ENCODE peak calls at places on chromosomes 12 and 14, in six cellular contexts. Q is GM12878, I is IMR-90, Y is K562, F is A549, Z is HepG2. N is an unnamed sample.
A peak's percentile ranks its signal among the peaks of the same experiment; 100 is the strongest.

GRCh38 chr12:6867407-6868210 is at the start of gene TPI1:
- DNase-seq in Q (peak; percentile 23), I (peak; percentile 74), Y (peak; percentile 79), F (peak; percentile 77), Z (peak; percentile 39), N (peak; percentile 98)

GRCh38 chr12:27048822-27049752 is 26.7 kb downstream of the MED21 start:
- DNase-seq in Q (no peak), I (peak; percentile 91), Y (peak; percentile 19), F (no peak), Z (no peak), N (no peak)

GRCh38 chr12:113831486-113831885 is 134.6 kb downstream of the RBM19 start:
- DNase-seq in Q (no peak), I (no peak), Y (no peak), F (no peak), Z (no peak), N (no peak)

GRCh38 chr12:123269395-123269892 is 2.2 kb downstream of the CDK2AP1 start:
- DNase-seq in Q (no peak), I (peak; percentile 61), Y (peak; percentile 48), F (no peak), Z (peak; percentile 30), N (peak; percentile 95)

GRCh38 chr12:47377414-47378221 is 297.9 kb upstream of the AMIGO2 start:
- DNase-seq in Q (no peak), I (peak; percentile 100), Y (peak; percentile 16), F (peak; percentile 90), Z (no peak), N (no peak)

GRCh38 chr14:68444449-68445168 is 348.3 kb downstream of the ZFP36L1 start:
- DNase-seq in Q (no peak), I (peak; percentile 46), Y (no peak), F (no peak), Z (peak; percentile 20), N (no peak)

GRCh38 chr12:99121476-99121965 is 476.4 kb downstream of the APAF1 start:
- DNase-seq in Q (no peak), I (no peak), Y (no peak), F (no peak), Z (no peak), N (no peak)

GRCh38 chr12:80400591-80400991 is 43.4 kb upstream of the PTPRQ start:
- DNase-seq in Q (no peak), I (no peak), Y (no peak), F (no peak), Z (no peak), N (peak; percentile 10)

GRCh38 chr12:95218852-95219171 is 1.2 kb downstream of the VEZT start:
- DNase-seq in Q (no peak), I (no peak), Y (no peak), F (peak; percentile 31), Z (no peak), N (no peak)

GRCh38 chr14:90900712-90901111 is 84.5 kb upstream of the TTC7B start:
- DNase-seq in Q (no peak), I (peak; percentile 19), Y (no peak), F (no peak), Z (no peak), N (no peak)

GRCh38 chr12:51269174-51270066 is 795 bp downstream of the SMAGP start:
- DNase-seq in Q (no peak), I (no peak), Y (no peak), F (peak; percentile 76), Z (peak; percentile 54), N (peak; percentile 85)

GRCh38 chr14:105866841-105867321 is 340.5 kb downstream of the TMEM121 start:
- DNase-seq in Q (no peak), I (no peak), Y (no peak), F (no peak), Z (no peak), N (no peak)

GRCh38 chr12:131950182-131950913 is 606 bp downstream of the EP400 start:
- DNase-seq in Q (no peak), I (no peak), Y (peak; percentile 79), F (no peak), Z (no peak), N (peak; percentile 79)

GRCh38 chr12:91854725-91855124 is 290.9 kb downstream of the BTG1 start:
- DNase-seq in Q (no peak), I (peak; percentile 40), Y (no peak), F (no peak), Z (no peak), N (no peak)

GRCh38 chr12:49945394-49946080 is 5.0 kb upstream of the AQP2 start:
- DNase-seq in Q (peak; percentile 45), I (peak; percentile 79), Y (peak; percentile 91), F (peak; percentile 93), Z (peak; percentile 37), N (peak; percentile 91)

GRCh38 chr14:89025581-89026236 is 201.3 kb downstream of the TTC8 start:
- DNase-seq in Q (no peak), I (peak; percentile 38), Y (no peak), F (no peak), Z (no peak), N (no peak)

GRCh38 chr14:94941311-94941710 is 171.4 kb upstream of the GSC start:
- DNase-seq in Q (no peak), I (no peak), Y (no peak), F (no peak), Z (no peak), N (no peak)

GRCh38 chr14:104576607-104577332 is 2.8 kb upstream of the C14orf180 start:
- DNase-seq in Q (no peak), I (no peak), Y (no peak), F (no peak), Z (peak; percentile 25), N (no peak)

GRCh38 chr12:1517007-1517406 is 77.4 kb downstream of the FBXL14 start:
- DNase-seq in Q (no peak), I (peak; percentile 82), Y (no peak), F (no peak), Z (peak; percentile 10), N (peak; percentile 58)

GRCh38 chr12:57110189-57111045 is 745 bp downstream of the STAT6 start:
- DNase-seq in Q (no peak), I (peak; percentile 37), Y (peak; percentile 75), F (peak; percentile 64), Z (peak; percentile 77), N (peak; percentile 15)

GRCh38 chr12:5051913-5052312 is 8.2 kb downstream of the KCNA5 start:
- DNase-seq in Q (peak; percentile 23), I (no peak), Y (no peak), F (no peak), Z (no peak), N (no peak)

GRCh38 chr12:120406080-120406479 is 31.8 kb upstream of the COX6A1 start:
- DNase-seq in Q (no peak), I (no peak), Y (no peak), F (no peak), Z (no peak), N (no peak)

GRCh38 chr14:58918066-58918465 is 270.4 kb upstream of the DAAM1 start:
- DNase-seq in Q (no peak), I (peak; percentile 77), Y (no peak), F (no peak), Z (no peak), N (no peak)

GRCh38 chr12:65668981-65669695 is 155.1 kb upstream of the HMGA2 start:
- DNase-seq in Q (no peak), I (peak; percentile 47), Y (no peak), F (no peak), Z (no peak), N (no peak)

GRCh38 chr12:7130791-7131501 is 775 bp downstream of the CLSTN3 start:
- DNase-seq in Q (no peak), I (peak; percentile 52), Y (peak; percentile 35), F (no peak), Z (no peak), N (peak; percentile 78)

GRCh38 chr12:94235894-94236293 is 87.5 kb downstream of the PLXNC1 start:
- DNase-seq in Q (no peak), I (no peak), Y (no peak), F (no peak), Z (no peak), N (no peak)

GRCh38 chr14:84877061-84877460 is 652.9 kb upstream of the FLRT2 start:
- DNase-seq in Q (no peak), I (no peak), Y (no peak), F (no peak), Z (no peak), N (no peak)

GRCh38 chr14:81247271-81247766 is 26.6 kb upstream of the GTF2A1 start:
- DNase-seq in Q (no peak), I (no peak), Y (no peak), F (no peak), Z (no peak), N (no peak)

GRCh38 chr12:110203546-110203945 is 77.5 kb upstream of the ATP2A2 start:
- DNase-seq in Q (no peak), I (no peak), Y (no peak), F (no peak), Z (no peak), N (no peak)

GRCh38 chr14:93973607-93974006 is 2.8 kb downstream of the ASB2 start:
- DNase-seq in Q (no peak), I (no peak), Y (no peak), F (no peak), Z (no peak), N (no peak)

GRCh38 chr12:44837114-44837800 is 38.9 kb downstream of the NELL2 start:
- DNase-seq in Q (no peak), I (no peak), Y (no peak), F (no peak), Z (no peak), N (no peak)

GRCh38 chr14:100826371-100827139 is 637 bp downstream of the MEG3 start:
- DNase-seq in Q (no peak), I (no peak), Y (no peak), F (no peak), Z (no peak), N (no peak)
- TF ChIP-seq SMC3 in Q (no peak), I (no peak), Y (no peak), F (no peak), Z (no peak), N (no peak)

DNA sequence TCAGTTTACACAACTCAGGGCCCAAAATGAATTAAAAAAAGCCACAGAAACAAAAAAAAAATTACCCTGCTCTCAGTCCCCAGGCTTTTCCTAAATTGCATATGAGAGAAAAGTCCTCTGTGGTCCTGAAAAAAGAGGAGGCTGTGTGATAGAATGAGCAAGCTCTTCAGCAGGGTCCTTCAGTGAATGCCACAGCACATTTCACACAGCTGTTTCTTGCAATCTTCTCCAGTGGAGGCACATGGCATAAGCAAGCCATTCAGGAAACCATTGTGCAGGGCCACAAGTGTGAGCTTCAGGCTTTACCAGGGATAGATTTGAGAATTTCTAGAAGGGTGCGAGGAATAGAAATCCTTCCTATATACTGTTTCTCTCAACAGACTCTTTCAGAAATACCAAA is 168.4 kb downstream of the PPM1H start:
- DNase-seq in Q (no peak), I (no peak), Y (no peak), F (no peak), Z (no peak), N (no peak)
- TF ChIP-seq SMC3 in Q (no peak), I (no peak), Y (no peak), F (no peak), Z (no peak), N (no peak)

GRCh38 chr14:76056128-76056527 is 70.6 kb downstream of the IFT43 start:
- DNase-seq in Q (no peak), I (peak; percentile 4), Y (peak; percentile 15), F (peak; percentile 20), Z (no peak), N (no peak)
- TF ChIP-seq SMC3 in Q (no peak), I (no peak), Y (no peak), F (no peak), Z (no peak), N (no peak)

DNA sequence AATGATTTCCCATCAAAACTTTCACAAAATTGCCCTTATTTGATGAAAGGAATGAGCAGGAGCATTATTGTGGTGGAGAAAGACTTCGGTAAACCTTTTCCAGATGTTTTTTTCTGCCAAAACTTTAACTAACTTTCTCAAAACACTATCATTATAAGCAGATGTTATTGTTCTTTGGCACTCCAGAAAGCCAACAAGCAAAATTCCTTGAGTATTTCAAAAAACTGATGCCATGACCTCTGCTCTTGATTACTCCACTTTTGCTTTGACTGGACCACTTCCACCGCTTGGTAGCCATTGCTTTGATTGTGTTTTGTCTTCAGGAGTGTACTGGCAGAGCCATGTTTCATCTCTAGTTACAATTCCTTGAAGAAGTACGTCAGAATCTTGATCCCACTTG is 29.7 kb upstream of the RAB21 start:
- DNase-seq in Q (no peak), I (no peak), Y (no peak), F (no peak), Z (no peak), N (no peak)
- TF ChIP-seq SMC3 in Q (no peak), I (no peak), Y (no peak), F (no peak), Z (no peak), N (no peak)